ENCODE peak calls at places on chromosomes 5 and 9, in four cellular contexts. K is adrenal gland, J is A549, C is heart left ventricle. T is an unnamed sample.

GRCh38 chr5:93800988-93801811 is 59.8 kb upstream of the POU5F2 start:
- DNase-seq in K (peak), J (peak), C (no peak), T (peak)

GRCh38 chr9:80127920-80128319 is 556.2 kb downstream of the TLE4 start:
- DNase-seq in C (no peak), K (no peak), J (no peak), T (no peak)

GRCh38 chr9:38271666-38272241 is 120.7 kb upstream of the ALDH1B1 start:
- DNase-seq in C (no peak), K (no peak), J (no peak), T (no peak)

GRCh38 chr9:133956520-133957076 is 35.5 kb downstream of the VAV2 start:
- DNase-seq in K (peak), J (no peak), C (no peak), T (no peak)

GRCh38 chr5:130189961-130190360 is 285.7 kb downstream of the CHSY3 start:
- DNase-seq in C (no peak), K (no peak), J (no peak), T (no peak)

GRCh38 chr9:4262735-4263141 is 37.1 kb downstream of the GLIS3 start:
- DNase-seq in K (no peak), J (peak), C (no peak), T (peak)

GRCh38 chr9:87148391-87149237 is 201.3 kb upstream of the GAS1 start:
- DNase-seq in J (peak), K (peak), C (peak), T (no peak)

GRCh38 chr9:133713211-133713959 is 24.8 kb downstream of the SARDH start:
- DNase-seq in K (no peak), C (peak), J (no peak), T (no peak)

GRCh38 chr9:128540630-128541355 is 11.6 kb upstream of the SPTAN1 start:
- DNase-seq in J (no peak), K (no peak), C (no peak), T (no peak)

GRCh38 chr9:126698756-126699155 is 85.0 kb downstream of the LMX1B start:
- DNase-seq in K (no peak), C (no peak), J (no peak), T (no peak)

GRCh38 chr9:76787677-76788076 is 23.4 kb downstream of the PCA3 start:
- DNase-seq in K (no peak), J (no peak), C (no peak), T (no peak)

GRCh38 chr5:74412064-74412463 is 228.5 kb downstream of the ENC1 start:
- DNase-seq in C (no peak), K (no peak), J (no peak), T (no peak)

GRCh38 chr9:69542942-69543704 is 129.0 kb downstream of the APBA1 start:
- DNase-seq in K (no peak), C (peak), J (no peak), T (no peak)

GRCh38 chr9:136538599-136539426 is 7.0 kb downstream of the NOTCH1 start:
- DNase-seq in J (no peak), K (no peak), C (peak), T (no peak)

GRCh38 chr9:136541179-136541578 is 4.7 kb downstream of the NOTCH1 start:
- DNase-seq in J (no peak), K (no peak), C (no peak), T (no peak)

GRCh38 chr9:136541709-136542108 is 4.1 kb downstream of the NOTCH1 start:
- DNase-seq in C (no peak), J (no peak), K (no peak), T (no peak)

GRCh38 chr9:136537896-136538598 is 7.8 kb downstream of the NOTCH1 start:
- DNase-seq in J (no peak), C (no peak), K (no peak), T (no peak)

GRCh38 chr9:136539427-136540412 is 6.1 kb downstream of the NOTCH1 start:
- DNase-seq in J (no peak), K (peak), C (peak), T (peak)
- H3K27ac ChIP-seq in J (no peak), K (peak), C (peak), T (peak)

GRCh38 chr9:113708821-113709713 is 167.0 kb upstream of the ZNF618 start:
- DNase-seq in C (no peak), K (no peak), J (no peak), T (no peak)
- H3K27ac ChIP-seq in C (no peak), K (no peak), J (no peak), T (peak)

GRCh38 chr5:129097498-129098296 is 3.1 kb downstream of the ISOC1 start:
- DNase-seq in J (no peak), K (peak), C (no peak), T (no peak)

GRCh38 chr5:129094924-129095797 is 612 bp downstream of the ISOC1 start:
- DNase-seq in K (peak), C (peak), J (peak), T (no peak)

GRCh38 chr5:129096382-129096991 is 1.9 kb downstream of the ISOC1 start:
- DNase-seq in K (no peak), C (no peak), J (peak), T (no peak)

GRCh38 chr5:129098488-129099183 is 4.1 kb downstream of the ISOC1 start:
- DNase-seq in J (no peak), C (no peak), K (no peak), T (no peak)

DNA sequence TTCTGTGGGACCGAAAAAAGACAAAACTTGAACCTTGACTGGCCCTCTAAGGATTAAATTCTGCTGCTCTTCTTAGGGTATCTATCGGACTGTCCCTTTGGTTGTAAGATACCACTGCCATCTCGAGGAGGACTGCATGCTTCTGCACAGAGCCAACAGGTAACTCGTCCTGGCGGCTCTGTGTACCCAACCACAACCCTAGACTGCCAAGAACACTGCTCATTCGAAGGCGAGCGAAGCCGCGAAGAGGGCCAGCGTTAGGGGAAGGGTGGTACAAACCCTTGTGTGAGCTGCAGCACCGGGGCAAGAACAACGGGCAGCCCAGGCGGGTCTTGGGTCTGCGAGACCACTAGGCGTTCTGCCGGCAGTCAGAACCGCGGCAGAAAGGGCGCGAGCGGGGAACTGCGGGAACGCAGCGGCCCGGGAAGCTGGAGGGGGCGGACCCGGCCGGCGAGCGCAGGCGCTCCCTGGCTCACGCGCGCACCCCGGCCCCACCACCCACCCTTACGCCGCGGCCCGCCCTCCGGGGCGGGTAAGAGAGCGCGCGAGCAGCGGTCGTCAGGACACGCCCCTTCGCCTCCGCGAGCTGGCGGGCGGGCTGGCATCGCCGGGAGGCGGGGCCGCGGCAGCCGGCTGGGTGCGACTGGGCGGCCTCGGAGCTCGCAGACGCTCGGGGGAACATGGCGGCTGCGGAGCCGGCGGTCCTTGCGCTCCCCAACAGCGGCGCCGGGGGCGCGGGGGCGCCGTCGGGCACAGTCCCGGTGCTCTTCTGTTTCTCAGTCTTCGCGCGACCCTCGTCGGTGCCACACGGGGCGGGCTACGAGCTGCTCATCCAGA is at the start of gene ISOC1:
- DNase-seq in C (peak), J (peak), K (peak), T (no peak)
- H3K27ac ChIP-seq in C (peak), J (peak), K (peak), T (peak)

GRCh38 chr5:110853267-110853666 is 114.5 kb downstream of the SLC25A46 start:
- DNase-seq in C (no peak), K (no peak), J (no peak), T (peak)
- H3K27ac ChIP-seq in C (no peak), K (no peak), J (no peak), T (peak)

GRCh38 chr5:34587355-34588241 is 68.5 kb upstream of the RAI14 start:
- DNase-seq in C (no peak), J (peak), K (no peak), T (peak)
- H3K27ac ChIP-seq in C (no peak), J (peak), K (no peak), T (peak)

GRCh38 chr5:121748690-121749089 is 103.0 kb upstream of the FTMT start:
- DNase-seq in K (no peak), J (no peak), C (peak), T (no peak)

GRCh38 chr5:121746763-121747162 is 104.9 kb upstream of the FTMT start:
- DNase-seq in K (no peak), J (no peak), C (no peak), T (no peak)

GRCh38 chr5:121757753-121758152 is 93.9 kb upstream of the FTMT start:
- DNase-seq in K (no peak), J (no peak), C (no peak), T (no peak)

DNA sequence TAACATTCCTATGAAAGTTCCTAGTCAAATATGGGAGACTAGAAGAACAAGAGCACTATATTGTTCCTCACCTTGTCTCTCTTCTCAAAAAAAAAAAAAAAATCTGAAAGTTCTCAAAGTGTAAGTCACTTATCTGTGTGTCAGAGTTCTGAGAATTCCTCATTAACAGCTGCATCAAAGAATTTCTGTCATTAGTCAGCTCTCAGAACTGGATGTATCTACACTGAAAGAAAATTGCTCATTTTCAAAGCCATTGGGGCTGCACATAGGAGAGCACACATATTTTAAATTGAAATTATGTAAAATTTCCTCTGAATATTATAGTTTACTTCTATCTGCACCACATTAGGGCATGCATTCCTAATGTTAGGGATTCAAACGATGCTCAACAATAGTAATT is 99.5 kb upstream of the FTMT start:
- DNase-seq in K (no peak), J (no peak), C (no peak), T (no peak)
- H3K27ac ChIP-seq in K (no peak), J (no peak), C (no peak), T (no peak)

GRCh38 chr5:18551716-18552115 is 917.5 kb downstream of the TAF11L14 start:
- DNase-seq in J (no peak), K (no peak), C (no peak), T (no peak)

DNA sequence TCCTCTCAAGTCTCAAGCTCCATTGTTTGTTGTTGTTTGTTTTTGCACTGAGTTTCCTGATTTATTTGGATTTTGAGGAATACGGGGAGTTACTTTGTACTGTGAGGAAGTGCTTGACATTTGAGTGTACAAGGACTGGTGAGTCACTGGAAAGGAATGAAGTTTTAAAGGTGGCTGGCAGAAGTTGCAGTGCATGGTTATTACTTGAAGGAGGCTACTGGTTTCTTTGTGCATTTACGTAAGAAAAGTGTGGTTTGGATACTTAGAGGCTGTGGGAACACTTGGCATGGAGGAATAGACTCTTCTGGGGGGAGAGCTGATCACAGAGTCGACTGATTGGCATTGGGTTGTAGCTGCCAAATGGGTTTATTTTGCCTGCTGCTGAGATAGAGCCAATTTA is 919.0 kb downstream of the TAF11L14 start:
- DNase-seq in J (peak), K (peak), C (no peak), T (peak)
- H3K27ac ChIP-seq in J (no peak), K (no peak), C (no peak), T (no peak)

GRCh38 chr9:83186354-83186753 is 123.4 kb upstream of the RASEF start:
- DNase-seq in K (no peak), J (no peak), C (no peak), T (no peak)
- H3K27ac ChIP-seq in K (no peak), J (no peak), C (no peak), T (no peak)

GRCh38 chr5:142883438-142883837 is 113.3 kb downstream of the ARHGAP26 start:
- DNase-seq in K (no peak), C (no peak), J (no peak), T (no peak)
- H3K27ac ChIP-seq in K (peak), C (peak), J (no peak), T (no peak)

DNA sequence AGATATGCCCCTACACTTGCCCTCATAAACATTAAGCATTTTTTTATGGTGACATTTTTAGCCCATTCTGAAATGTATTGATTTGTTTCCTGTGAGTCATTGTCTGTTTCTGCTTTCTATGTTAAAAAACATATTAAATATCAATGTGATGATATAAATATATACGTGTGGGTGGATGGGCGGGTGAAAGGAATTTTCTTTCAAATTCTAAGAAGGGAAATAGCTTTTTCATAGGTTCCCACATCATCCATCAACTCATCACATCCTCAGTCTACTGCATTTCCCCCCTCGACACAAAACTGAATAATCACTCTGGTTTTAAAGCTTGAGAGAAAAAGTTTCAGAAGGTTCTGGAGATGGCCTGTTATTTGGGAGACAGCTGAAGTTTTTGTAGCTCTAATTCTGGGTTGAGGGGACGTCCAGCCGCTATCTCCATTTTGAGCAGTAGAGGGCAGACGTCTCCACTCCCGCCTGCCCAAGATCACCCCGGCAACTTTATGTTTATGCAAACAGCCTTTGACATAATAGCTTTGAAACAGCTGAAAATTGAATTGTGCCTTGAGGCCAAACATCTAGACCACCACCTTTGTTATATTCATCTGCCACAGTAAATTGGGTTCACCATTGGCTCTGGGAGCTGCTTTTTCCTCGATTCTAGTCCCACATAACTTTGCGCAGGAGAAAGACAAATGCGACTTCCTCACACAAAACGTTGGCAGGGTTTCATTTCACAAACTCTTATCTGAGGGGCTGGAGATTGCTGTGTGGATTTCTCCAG is 216.2 kb upstream of the CLINT1 start:
- DNase-seq in J (peak), K (peak), C (peak), T (no peak)
- H3K27ac ChIP-seq in J (no peak), K (peak), C (peak), T (no peak)